ENCODE peak calls at places on chromosomes 5 and 9, in five cellular contexts. C, P, L, K and X are unnamed samples.
A peak's percentile ranks its signal among the peaks of the same experiment; 100 is the strongest.

GRCh38 chr9:17528859-17529258 is 50.0 kb upstream of the SH3GL2 start:
- DNase-seq in P (no peak), K (no peak), L (no peak), C (no peak), X (peak; percentile 33)

GRCh38 chr9:33155393-33155792 is 11.7 kb downstream of the B4GALT1 start:
- DNase-seq in K (no peak), L (no peak), C (no peak), P (no peak), X (no peak)

GRCh38 chr5:115589043-115589442 is 13.2 kb downstream of the TICAM2 start:
- DNase-seq in P (no peak), L (no peak), C (no peak), K (no peak), X (no peak)

GRCh38 chr9:135908334-135909204 is 1.2 kb upstream of the CAMSAP1 start:
- DNase-seq in P (no peak), L (no peak), C (no peak), K (no peak), X (no peak)

GRCh38 chr9:127158995-127159801 is 36.8 kb upstream of the ANGPTL2 start:
- DNase-seq in L (peak; percentile 77), C (no peak), P (no peak), K (no peak), X (peak; percentile 86)

GRCh38 chr9:122386316-122386872 is 15.6 kb downstream of the PTGS1 start:
- DNase-seq in C (no peak), P (no peak), L (no peak), K (no peak), X (no peak)

GRCh38 chr9:112174965-112175795 is at the start of gene SUSD1:
- DNase-seq in P (no peak), L (peak; percentile 53), K (peak; percentile 59), C (peak; percentile 83), X (no peak)

GRCh38 chr5:142837274-142837673 is 67.1 kb downstream of the ARHGAP26 start:
- DNase-seq in K (no peak), C (no peak), L (no peak), P (no peak), X (no peak)

GRCh38 chr9:110257097-110257955 is 1.0 kb upstream of the TXN start:
- DNase-seq in P (no peak), C (no peak), K (no peak), L (peak; percentile 59), X (peak; percentile 28)

GRCh38 chr5:31783762-31784161 is 144.8 kb downstream of the PDZD2 start:
- DNase-seq in C (no peak), P (no peak), L (no peak), K (no peak), X (no peak)

GRCh38 chr5:51279983-51280382 is 103.3 kb upstream of the ISL1 start:
- DNase-seq in L (peak; percentile 20), P (no peak), C (no peak), K (no peak), X (no peak)

GRCh38 chr9:128917151-128917849 is 3.5 kb upstream of the PHYHD1 start:
- DNase-seq in K (no peak), L (no peak), C (peak; percentile 93), P (no peak), X (no peak)

GRCh38 chr5:78887384-78888118 is 97.6 kb downstream of the ARSB start:
- DNase-seq in L (no peak), K (no peak), P (no peak), C (no peak), X (no peak)

GRCh38 chr9:115551396-115551795 is 433.4 kb upstream of the TNC start:
- DNase-seq in P (no peak), C (no peak), K (no peak), L (no peak), X (no peak)

GRCh38 chr5:10602031-10602806 is 38.3 kb downstream of the ANKRD33B start:
- DNase-seq in K (no peak), C (no peak), P (no peak), L (no peak), X (no peak)

GRCh38 chr5:132093310-132093709 is 19.7 kb downstream of the CSF2 start:
- DNase-seq in K (no peak), C (no peak), L (no peak), P (no peak), X (no peak)

GRCh38 chr5:1727571-1727970 is 72.1 kb downstream of the MRPL36 start:
- DNase-seq in L (no peak), P (no peak), C (peak; percentile 60), K (no peak), X (no peak)

GRCh38 chr5:31531543-31531887 is 378 bp downstream of the DROSHA start:
- DNase-seq in C (peak; percentile 78), K (no peak), L (no peak), P (no peak), X (peak; percentile 49)

GRCh38 chr5:1719860-1720259 is 79.8 kb downstream of the MRPL36 start:
- DNase-seq in C (no peak), L (no peak), P (no peak), K (no peak), X (no peak)